ENCODE peak calls at places on chromosomes 16 and 17, in six cellular contexts. G is stomach, M is progenitor cell of endocrine pancreas, V is fibroblast of lung, Z is cardiac fibroblast, P is tibial nerve. Q is an unnamed sample.

GRCh38 chr16:72501739-72502653 is 330.0 kb upstream of the PMFBP1 start:
- DNase-seq in G (peak), M (peak), V (peak), Z (peak), P (peak), Q (no peak)

GRCh38 chr17:42845918-42846593 is 1.7 kb downstream of the AOC2 start:
- DNase-seq in G (no peak), M (no peak), V (no peak), Z (no peak), P (no peak), Q (no peak)

GRCh38 chr17:15892679-15893332 is 52.1 kb upstream of the ADORA2B start:
- DNase-seq in G (no peak), M (no peak), V (no peak), Z (no peak), P (no peak), Q (no peak)

GRCh38 chr16:4319454-4319853 is 3.6 kb downstream of the GLIS2 start:
- DNase-seq in G (peak), M (no peak), V (no peak), Z (no peak), P (peak), Q (no peak)

GRCh38 chr17:9307313-9307998 is 268.2 kb downstream of the STX8 start:
- DNase-seq in G (no peak), M (no peak), V (no peak), Z (peak), P (no peak), Q (no peak)

GRCh38 chr17:45651145-45651713 is 132.9 kb upstream of the CRHR1 start:
- DNase-seq in G (no peak), M (no peak), V (no peak), Z (no peak), P (no peak), Q (no peak)

GRCh38 chr16:70341600-70341999 is 5.1 kb upstream of the DDX19A start:
- DNase-seq in G (no peak), M (no peak), V (no peak), Z (no peak), P (no peak), Q (no peak)

GRCh38 chr17:79784353-79785016 is 6.5 kb downstream of the CBX2 start:
- DNase-seq in G (no peak), M (no peak), V (no peak), Z (no peak), P (no peak), Q (no peak)

GRCh38 chr17:39002991-39003715 is 36.0 kb upstream of the FBXO47 start:
- DNase-seq in G (peak), M (no peak), V (peak), Z (peak), P (peak), Q (peak)

GRCh38 chr16:28304214-28304613 is 11.9 kb downstream of the SBK1 start:
- DNase-seq in G (peak), M (no peak), V (peak), Z (peak), P (peak), Q (no peak)

GRCh38 chr17:82330322-82331239 is 3.0 kb downstream of the SECTM1 start:
- DNase-seq in G (no peak), M (no peak), V (peak), Z (peak), P (no peak), Q (no peak)

GRCh38 chr17:2634361-2634960 is 41.0 kb downstream of the PAFAH1B1 start:
- DNase-seq in G (peak), M (no peak), V (no peak), Z (no peak), P (no peak), Q (no peak)

GRCh38 chr16:49556252-49557069 is 182.9 kb downstream of the C16orf78 start:
- DNase-seq in G (no peak), M (peak), V (peak), Z (peak), P (no peak), Q (no peak)

GRCh38 chr16:77076839-77077238 is 114.2 kb upstream of the MON1B start:
- DNase-seq in G (no peak), M (no peak), V (no peak), Z (no peak), P (no peak), Q (no peak)

GRCh38 chr17:36197389-36197708 is 791 bp upstream of the CCL3L1 start:
- DNase-seq in G (no peak), M (no peak), V (no peak), Z (no peak), P (no peak), Q (no peak)

GRCh38 chr17:12421646-12422306 is 243.9 kb upstream of the MYOCD start:
- DNase-seq in G (no peak), M (no peak), V (no peak), Z (no peak), P (no peak), Q (no peak)

GRCh38 chr17:79943354-79944241 is 92.1 kb downstream of the TBC1D16 start:
- DNase-seq in G (no peak), M (no peak), V (no peak), Z (no peak), P (no peak), Q (peak)

GRCh38 chr17:65455972-65456343 is 105.5 kb downstream of the AXIN2 start:
- DNase-seq in G (no peak), M (no peak), V (peak), Z (peak), P (no peak), Q (no peak)
- TF ChIP-seq CTCF in G (no peak), M (peak), V (peak), Z (peak), P (no peak), Q (no peak)

GRCh38 chr17:73342057-73342522 is 30.3 kb upstream of the CDC42EP4 start:
- DNase-seq in G (peak), M (no peak), V (peak), Z (peak), P (peak), Q (no peak)

GRCh38 chr17:73341350-73342056 is 29.7 kb upstream of the CDC42EP4 start:
- DNase-seq in G (no peak), M (no peak), V (no peak), Z (no peak), P (no peak), Q (no peak)

GRCh38 chr17:73343168-73343634 is 31.4 kb upstream of the CDC42EP4 start:
- DNase-seq in G (no peak), M (peak), V (peak), Z (peak), P (peak), Q (no peak)

GRCh38 chr17:73343739-73344454 is 32.1 kb upstream of the CDC42EP4 start:
- DNase-seq in G (no peak), M (no peak), V (no peak), Z (no peak), P (no peak), Q (no peak)

GRCh38 chr17:73342549-73343167 is 30.9 kb upstream of the CDC42EP4 start:
- DNase-seq in G (no peak), M (no peak), V (no peak), Z (peak), P (no peak), Q (no peak)
- TF ChIP-seq CTCF in G (no peak), M (no peak), V (no peak), Z (peak), P (no peak), Q (no peak)

DNA sequence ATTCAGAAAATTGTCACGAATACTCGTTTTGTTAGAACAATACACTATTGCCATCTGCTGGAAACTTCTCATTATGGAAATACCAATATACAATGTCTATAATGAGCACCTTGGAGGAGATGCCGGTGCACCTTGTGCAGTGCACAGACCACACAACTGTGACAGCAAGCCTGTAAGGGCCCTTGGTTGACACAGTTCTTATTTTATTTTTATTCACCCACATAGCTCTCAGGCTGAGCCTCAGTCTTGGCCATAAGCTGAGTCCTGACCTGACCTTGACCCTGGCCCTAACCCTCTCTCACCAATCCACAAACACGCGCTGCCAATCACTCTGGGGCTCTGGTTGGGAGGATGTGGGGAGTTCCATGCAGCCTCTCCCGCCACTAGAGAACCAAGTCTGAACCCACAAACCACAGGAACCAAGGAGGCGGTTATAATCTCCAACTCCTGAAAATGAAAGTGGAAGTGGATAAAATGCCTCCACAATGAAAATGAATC is 7.6 kb downstream of the AIPL1 start:
- DNase-seq in G (no peak), M (no peak), V (peak), Z (peak), P (no peak), Q (no peak)
- TF ChIP-seq CTCF in G (no peak), M (no peak), V (no peak), Z (no peak), P (no peak), Q (no peak)

GRCh38 chr16:71360378-71360777 is 1.9 kb downstream of the CALB2 start:
- DNase-seq in G (no peak), M (no peak), V (peak), Z (peak), P (no peak), Q (no peak)

GRCh38 chr16:71359431-71359830 is 908 bp downstream of the CALB2 start:
- DNase-seq in G (no peak), M (no peak), V (no peak), Z (no peak), P (no peak), Q (no peak)

GRCh38 chr16:71356051-71356740 is 2.3 kb upstream of the CALB2 start:
- DNase-seq in G (no peak), M (no peak), V (no peak), Z (no peak), P (no peak), Q (no peak)

GRCh38 chr16:71358464-71359031 is at the start of gene CALB2:
- DNase-seq in G (peak), M (peak), V (peak), Z (peak), P (peak), Q (no peak)

GRCh38 chr16:71357681-71358080 is 842 bp upstream of the CALB2 start:
- DNase-seq in G (no peak), M (no peak), V (no peak), Z (no peak), P (no peak), Q (no peak)
- TF ChIP-seq CTCF in G (no peak), M (no peak), V (no peak), Z (no peak), P (no peak), Q (no peak)